ENCODE peak calls at places on chromosomes 3 and 15, in ten cellular contexts. M, C, S, B, F, E, X, K, V and I are unnamed samples.

GRCh38 chr15:94494732-94495131 is 263.4 kb downstream of the MCTP2 start:
- DNase-seq in S (no peak), B (no peak), F (no peak), C (no peak), X (no peak), V (no peak), M (no peak), K (no peak), E (no peak), I (no peak)

GRCh38 chr15:69524850-69525249 is 72.2 kb downstream of the RPLP1 start:
- DNase-seq in M (no peak), X (no peak), K (no peak), S (no peak), E (no peak), C (no peak), B (no peak), F (no peak), V (no peak), I (no peak)

GRCh38 chr3:119427669-119428068 is 35.7 kb downstream of the TMEM39A start:
- DNase-seq in M (no peak), X (no peak), V (no peak), C (no peak), B (no peak), K (no peak), S (no peak), F (no peak), E (no peak), I (peak; percentile 5)

GRCh38 chr3:50161320-50161719 is 6.2 kb downstream of the SEMA3F start:
- DNase-seq in M (no peak), C (no peak), V (no peak), X (no peak), K (no peak), S (no peak), E (no peak), B (no peak), F (no peak), I (no peak)

GRCh38 chr3:165816209-165816608 is 21.0 kb downstream of the BCHE start:
- DNase-seq in C (no peak), X (no peak), V (no peak), M (no peak), B (no peak), F (no peak), S (no peak), E (no peak), K (no peak), I (no peak)

GRCh38 chr15:70186152-70186551 is 88.4 kb upstream of the TLE3 start:
- DNase-seq in M (no peak), C (no peak), E (no peak), V (no peak), X (no peak), S (no peak), B (no peak), K (no peak), F (no peak), I (peak; percentile 69)

GRCh38 chr3:150933473-150934008 is 28.3 kb upstream of the MINDY4B start:
- DNase-seq in B (no peak), E (no peak), S (no peak), K (no peak), F (no peak), M (no peak), V (no peak), C (no peak), X (no peak), I (no peak)

GRCh38 chr3:168883145-168883544 is 780.4 kb downstream of the MECOM start:
- DNase-seq in B (no peak), K (no peak), C (no peak), X (no peak), S (no peak), V (no peak), F (no peak), E (no peak), M (no peak), I (no peak)

GRCh38 chr15:52503788-52504496 is 24.7 kb downstream of the MYO5A start:
- DNase-seq in B (no peak), K (no peak), S (no peak), V (peak; percentile 51), X (no peak), M (no peak), C (no peak), E (no peak), F (no peak), I (no peak)

GRCh38 chr3:179872842-179873241 is 163.9 kb downstream of the PEX5L start:
- DNase-seq in E (no peak), K (no peak), V (no peak), S (no peak), X (peak; percentile 42), B (no peak), C (no peak), F (no peak), M (no peak), I (no peak)

GRCh38 chr3:170773682-170774081 is 96.3 kb downstream of the RPL22L1 start:
- DNase-seq in S (no peak), B (no peak), X (no peak), E (no peak), C (no peak), K (no peak), V (no peak), F (no peak), M (no peak), I (no peak)

GRCh38 chr3:143565943-143566342 is 282.3 kb downstream of the SLC9A9 start:
- DNase-seq in E (no peak), B (no peak), X (no peak), S (no peak), V (no peak), C (no peak), K (no peak), F (no peak), M (no peak), I (peak; percentile 64)

GRCh38 chr3:123842711-123843110 is 41.4 kb downstream of the MYLK start:
- DNase-seq in M (no peak), E (no peak), F (no peak), S (no peak), C (no peak), B (no peak), X (no peak), K (no peak), V (no peak), I (no peak)

GRCh38 chr15:98807262-98807661 is 158.9 kb downstream of the IGF1R start:
- DNase-seq in E (no peak), M (no peak), S (no peak), V (no peak), C (no peak), F (no peak), K (no peak), X (no peak), B (no peak), I (peak; percentile 59)

GRCh38 chr3:37907906-37908305 is 46.2 kb downstream of the CTDSPL start:
- DNase-seq in K (no peak), V (peak; percentile 84), X (no peak), E (no peak), M (no peak), S (no peak), F (peak; percentile 95), B (no peak), C (no peak), I (no peak)

GRCh38 chr3:37909067-37909911 is 47.6 kb downstream of the CTDSPL start:
- DNase-seq in S (peak; percentile 51), B (no peak), E (no peak), X (no peak), M (no peak), V (no peak), C (no peak), F (peak; percentile 91), K (no peak), I (peak; percentile 26)

GRCh38 chr3:37910666-37911400 is 49.2 kb downstream of the CTDSPL start:
- DNase-seq in V (no peak), M (no peak), B (no peak), K (no peak), C (no peak), F (no peak), S (peak; percentile 77), X (no peak), E (no peak), I (no peak)

GRCh38 chr3:37913531-37913930 is 51.9 kb downstream of the CTDSPL start:
- DNase-seq in M (no peak), C (no peak), F (no peak), V (no peak), B (no peak), X (no peak), K (no peak), S (no peak), E (no peak), I (no peak)

DNA sequence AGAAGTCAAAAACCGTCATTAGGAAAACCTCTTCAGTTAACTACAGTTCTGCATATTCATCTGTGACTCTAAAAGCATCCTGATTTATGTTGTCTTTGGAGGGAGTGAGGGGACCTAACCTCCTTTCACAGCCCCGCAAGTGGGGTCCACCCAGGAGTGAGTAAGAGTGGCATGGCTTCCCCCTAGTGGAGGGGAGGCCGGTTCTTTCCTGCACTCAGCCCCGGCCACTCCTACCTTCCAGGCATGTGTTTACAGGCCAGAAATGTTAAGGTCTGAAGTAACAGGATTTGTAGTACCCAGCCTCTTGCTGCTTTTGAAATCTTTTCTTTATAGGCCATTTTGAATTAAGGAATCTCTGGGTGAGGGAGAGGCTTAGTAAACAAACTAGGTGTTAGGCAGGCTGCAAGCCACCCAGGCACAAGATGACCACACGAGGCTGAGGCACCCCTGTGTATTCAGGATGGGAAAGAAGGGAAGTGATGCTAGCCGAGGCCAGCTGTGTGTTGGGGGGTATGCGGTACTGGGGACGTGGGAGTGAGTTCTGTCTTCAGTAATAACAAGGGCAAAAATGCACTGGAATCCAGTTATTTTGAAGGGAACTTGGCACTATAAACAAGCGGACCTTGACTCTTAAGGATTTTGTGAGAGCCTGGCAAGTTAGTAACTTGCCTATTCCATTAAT is 50.5 kb downstream of the CTDSPL start:
- DNase-seq in E (no peak), K (no peak), V (no peak), M (peak; percentile 25), S (no peak), B (no peak), C (no peak), F (no peak), X (peak; percentile 42), I (no peak)
- TF ChIP-seq CTCF in E (peak; percentile 8), K (peak; percentile 65), V (no peak), M (peak; percentile 60), S (no peak), B (no peak), C (no peak), F (peak; percentile 60), X (no peak), I (no peak)

GRCh38 chr3:46098319-46098761 is 71.1 kb upstream of the XCR1 start:
- DNase-seq in S (no peak), F (no peak), E (no peak), K (no peak), X (no peak), V (peak; percentile 86), C (no peak), B (no peak), M (no peak), I (peak; percentile 99)
- TF ChIP-seq MAX in S (no peak), F (no peak), E (no peak), K (no peak), X (no peak), V (peak; percentile 46), C (no peak), B (no peak), M (no peak), I (peak; percentile 67)

GRCh38 chr3:98068824-98069223 is 18.1 kb upstream of the OR5AC2 start:
- DNase-seq in B (no peak), M (no peak), V (no peak), F (no peak), C (no peak), K (no peak), S (no peak), X (no peak), E (peak; percentile 6), I (no peak)
- TF ChIP-seq CTCF in B (no peak), M (no peak), V (no peak), F (no peak), C (peak; percentile 34), K (no peak), S (no peak), X (peak; percentile 44), E (peak; percentile 54), I (no peak)

GRCh38 chr15:82566690-82567089 is 26.4 kb upstream of the RPS17 start:
- DNase-seq in V (no peak), F (peak; percentile 7), M (no peak), B (no peak), S (no peak), C (no peak), E (no peak), X (no peak), K (no peak), I (no peak)
- TF ChIP-seq MAX in V (no peak), F (no peak), M (no peak), B (no peak), S (no peak), C (no peak), E (no peak), X (no peak), K (no peak), I (no peak)